ENCODE peak calls at places on chromosomes 5 and 9, in four cellular contexts. G, H, X and W are unnamed samples.

GRCh38 chr9:114034176-114034575 is 43.9 kb downstream of the AMBP start:
- DNase-seq in H (no peak), G (no peak), X (no peak), W (no peak)

GRCh38 chr5:14008819-14009311 is 64.4 kb upstream of the DNAH5 start:
- DNase-seq in G (no peak), H (no peak), X (no peak), W (no peak)

GRCh38 chr9:126232461-126232860 is 94.2 kb upstream of the MVB12B start:
- DNase-seq in G (no peak), X (no peak), H (no peak), W (no peak)

GRCh38 chr5:33969572-33970452 is 14.7 kb downstream of the SLC45A2 start:
- DNase-seq in H (peak; percentile 55), G (peak; percentile 70), X (peak; percentile 19), W (peak; percentile 51)

GRCh38 chr5:386432-387341 is 56.3 kb upstream of the EXOC3 start:
- DNase-seq in G (no peak), X (no peak), H (no peak), W (no peak)

GRCh38 chr5:140926211-140926902 is at the start of gene PCDHAC1:
- DNase-seq in G (peak; percentile 93), H (peak; percentile 75), X (no peak), W (peak; percentile 95)

GRCh38 chr5:72379936-72380335 is 59.8 kb downstream of the PTCD2 start:
- DNase-seq in H (peak; percentile 42), X (no peak), G (no peak), W (no peak)

GRCh38 chr9:73719660-73720059 is 568.0 kb downstream of the ANXA1 start:
- DNase-seq in X (no peak), G (no peak), H (no peak), W (no peak)

GRCh38 chr5:133783481-133783880 is 171.1 kb upstream of the FSTL4 start:
- DNase-seq in H (no peak), X (no peak), G (no peak), W (peak; percentile 0)

GRCh38 chr5:157068339-157068738 is 9.4 kb upstream of the HAVCR1 start:
- DNase-seq in H (no peak), G (no peak), X (no peak), W (no peak)

GRCh38 chr9:21070171-21070571 is 7.6 kb downstream of the IFNB1 start:
- DNase-seq in G (peak; percentile 33), H (peak; percentile 95), X (peak; percentile 88), W (peak; percentile 41)

GRCh38 chr5:41432481-41433253 is 77.7 kb downstream of the PLCXD3 start:
- DNase-seq in H (no peak), X (no peak), G (no peak), W (no peak)

GRCh38 chr9:109918359-109919163 is 138.6 kb downstream of the PALM2AKAP2 start:
- DNase-seq in H (peak; percentile 72), G (no peak), X (no peak), W (no peak)

GRCh38 chr5:172758077-172758835 is 12.7 kb downstream of the DUSP1 start:
- DNase-seq in H (peak; percentile 97), X (no peak), G (peak; percentile 55), W (peak; percentile 78)

GRCh38 chr5:138952962-138953361 is 77.8 kb upstream of the LRRTM2 start:
- DNase-seq in G (no peak), X (no peak), H (no peak), W (no peak)

GRCh38 chr9:4389755-4390154 is 89.9 kb upstream of the GLIS3 start:
- DNase-seq in X (no peak), H (no peak), G (no peak), W (no peak)

GRCh38 chr9:127572961-127573727 is 38.9 kb upstream of the STXBP1 start:
- DNase-seq in X (no peak), G (no peak), H (peak; percentile 47), W (no peak)